ENCODE peak calls at places on chromosomes 7 and 10, in seven cellular contexts. V is astrocyte of the spinal cord; Z is mucosa of descending colon; Y is lower leg skin; I is stimulated activated CD4-positive, alpha-beta T cell treated with anti-CD3 and anti-CD28 coated beads, Interleukin-4, amount 100 ng/mL, for 1 hour; J is activated CD4-positive, alpha-beta T cell treated with anti-CD3 and anti-CD28 coated beads for 48 hours; X is tibial nerve. E is an unnamed sample.

GRCh38 chr10:113880236-113880635 is 25.8 kb downstream of the NHLRC2 start:
- DNase-seq in V (peak), Z (no peak), Y (no peak), I (no peak), J (no peak), X (no peak), E (no peak)

GRCh38 chr10:74047871-74048270 is 50.0 kb downstream of the VCL start:
- DNase-seq in V (no peak), Z (no peak), Y (no peak), I (no peak), J (no peak), X (no peak), E (no peak)

GRCh38 chr10:92200564-92200963 is 90.3 kb downstream of the CPEB3 start:
- DNase-seq in V (no peak), Z (no peak), Y (no peak), I (no peak), J (no peak), X (no peak), E (no peak)

GRCh38 chr10:35259769-35260397 is 76.4 kb upstream of the CCNY start:
- DNase-seq in V (peak), Z (no peak), Y (no peak), I (no peak), J (peak), X (no peak), E (no peak)

GRCh38 chr10:49761789-49762565 is at the start of gene OGDHL:
- DNase-seq in V (peak), Z (peak), Y (peak), I (peak), J (peak), X (no peak), E (no peak)

GRCh38 chr10:32372000-32372875 is 25.3 kb upstream of the EPC1 start:
- DNase-seq in V (no peak), Z (no peak), Y (no peak), I (no peak), J (no peak), X (no peak), E (no peak)

GRCh38 chr10:93224005-93224779 is 150.5 kb downstream of the CYP26A1 start:
- DNase-seq in V (no peak), Z (no peak), Y (peak), I (no peak), J (no peak), X (no peak), E (no peak)

GRCh38 chr7:94957041-94957440 is 49.6 kb downstream of the PPP1R9A start:
- DNase-seq in V (no peak), Z (no peak), Y (no peak), I (no peak), J (no peak), X (no peak), E (no peak)

GRCh38 chr7:75729851-75730274 is 8.9 kb downstream of the HIP1 start:
- DNase-seq in V (no peak), Z (no peak), Y (no peak), I (no peak), J (no peak), X (no peak), E (no peak)

GRCh38 chr10:97887399-97887798 is 37.8 kb downstream of the GOLGA7B start:
- DNase-seq in V (no peak), Z (no peak), Y (no peak), I (no peak), J (no peak), X (no peak), E (no peak)

GRCh38 chr7:130650616-130651015 is 17.9 kb downstream of the COPG2 start:
- DNase-seq in V (no peak), Z (no peak), Y (no peak), I (no peak), J (no peak), X (no peak), E (no peak)

GRCh38 chr7:156549636-156550035 is 90.9 kb upstream of the RNF32 start:
- DNase-seq in V (no peak), Z (no peak), Y (no peak), I (no peak), J (no peak), X (no peak), E (no peak)

GRCh38 chr10:78752251-78752650 is 316.5 kb upstream of the ZMIZ1 start:
- DNase-seq in V (no peak), Z (no peak), Y (no peak), I (no peak), J (no peak), X (no peak), E (no peak)

GRCh38 chr10:97549587-97550322 is 22.8 kb upstream of the ANKRD2 start:
- DNase-seq in V (no peak), Z (no peak), Y (no peak), I (no peak), J (no peak), X (no peak), E (peak)

GRCh38 chr10:58546722-58547121 is 34.0 kb downstream of the BICC1 start:
- DNase-seq in V (no peak), Z (no peak), Y (no peak), I (no peak), J (no peak), X (no peak), E (no peak)

GRCh38 chr10:132897516-132898381 is 44.6 kb downstream of the CFAP46 start:
- DNase-seq in V (no peak), Z (peak), Y (peak), I (no peak), J (no peak), X (no peak), E (peak)

GRCh38 chr7:77330169-77330882 is 85.8 kb downstream of the GSAP start:
- DNase-seq in V (no peak), Z (no peak), Y (no peak), I (no peak), J (peak), X (no peak), E (no peak)

GRCh38 chr10:122457934-122458333 is 3.4 kb upstream of the HTRA1 start:
- DNase-seq in V (no peak), Z (no peak), Y (no peak), I (no peak), J (no peak), X (no peak), E (no peak)

GRCh38 chr7:122628651-122629411 is 70.1 kb downstream of the RNF133 start:
- DNase-seq in V (no peak), Z (no peak), Y (no peak), I (no peak), J (no peak), X (no peak), E (no peak)

GRCh38 chr7:131106681-131107342 is 220.9 kb upstream of the MKLN1 start:
- DNase-seq in V (no peak), Z (peak), Y (peak), I (peak), J (peak), X (peak), E (peak)

GRCh38 chr7:100465702-100466311 is 1.7 kb upstream of the SPACDR start:
- DNase-seq in V (peak), Z (peak), Y (no peak), I (no peak), J (no peak), X (no peak), E (peak)

GRCh38 chr10:99534939-99535763 is 2.4 kb downstream of the NKX2-3 start:
- DNase-seq in V (no peak), Z (peak), Y (no peak), I (no peak), J (peak), X (no peak), E (no peak)

GRCh38 chr10:69786791-69787190 is 14.9 kb upstream of the COL13A1 start:
- DNase-seq in V (peak), Z (no peak), Y (no peak), I (no peak), J (no peak), X (no peak), E (no peak)

GRCh38 chr7:101725911-101726310 is 91.5 kb upstream of the CUX1 start:
- DNase-seq in V (no peak), Z (no peak), Y (no peak), I (no peak), J (no peak), X (no peak), E (no peak)

E was measured in breast epithelium.